ENCODE peak calls at places on chromosomes 13 and 19, in seven cellular contexts. Y is HCT116, A is SK-N-SH, T is HepG2, Q is GM12878, E is H1, P is K562. F is an unnamed sample.

GRCh38 chr19:44636439-44637389 is 7.0 kb upstream of the PVR start:
- DNase-seq in Q (no peak), P (no peak), E (no peak), A (no peak), T (peak), Y (no peak), F (no peak)

GRCh38 chr13:43742911-43743310 is 43.9 kb downstream of the ENOX1 start:
- DNase-seq in Y (no peak), T (no peak), A (no peak), Q (no peak), E (no peak), P (no peak), F (no peak)

GRCh38 chr19:41366089-41366488 is 2.1 kb upstream of the B9D2 start:
- DNase-seq in A (no peak), Q (no peak), T (no peak), P (peak), E (no peak), Y (no peak), F (no peak)

GRCh38 chr19:50204811-50205675 is 1.6 kb downstream of the MYH14 start:
- DNase-seq in A (peak), E (peak), P (no peak), Q (no peak), Y (peak), T (peak), F (peak)

GRCh38 chr19:19106061-19106551 is 32.2 kb downstream of the TMEM161A start:
- DNase-seq in P (no peak), E (peak), Y (no peak), T (no peak), Q (no peak), A (no peak), F (no peak)

GRCh38 chr19:4371209-4371897 is 28.0 kb downstream of the MPND start:
- DNase-seq in A (no peak), T (no peak), P (no peak), Y (no peak), E (no peak), Q (no peak), F (no peak)

GRCh38 chr13:98965325-98965724 is 12.5 kb downstream of the DOCK9 start:
- DNase-seq in P (no peak), Q (no peak), T (no peak), E (no peak), Y (no peak), A (no peak), F (no peak)

GRCh38 chr19:4256563-4256962 is 9.7 kb downstream of the YJU2 start:
- DNase-seq in E (no peak), T (no peak), P (peak), A (no peak), Q (no peak), Y (no peak), F (no peak)

GRCh38 chr13:46571189-46571901 is 18.4 kb downstream of the LRCH1 start:
- DNase-seq in T (peak), Y (no peak), A (no peak), Q (no peak), E (no peak), P (no peak), F (no peak)

GRCh38 chr13:46569471-46569870 is 16.5 kb downstream of the LRCH1 start:
- DNase-seq in Q (no peak), A (peak), Y (no peak), P (no peak), E (no peak), T (no peak), F (no peak)

GRCh38 chr13:46570273-46570672 is 17.3 kb downstream of the LRCH1 start:
- DNase-seq in P (no peak), Q (no peak), E (no peak), Y (no peak), A (no peak), T (no peak), F (no peak)

GRCh38 chr13:46572758-46573384 is 19.9 kb downstream of the LRCH1 start:
- DNase-seq in P (no peak), A (no peak), T (no peak), Q (no peak), E (no peak), Y (no peak), F (no peak)

GRCh38 chr13:46571941-46572340 is 19.0 kb downstream of the LRCH1 start:
- DNase-seq in P (no peak), E (no peak), Y (no peak), A (no peak), Q (no peak), T (no peak), F (no peak)
- TF ChIP-seq JUND in P (no peak), E (no peak), Y (no peak), A (no peak), Q (no peak), T (no peak), F (no peak)

DNA sequence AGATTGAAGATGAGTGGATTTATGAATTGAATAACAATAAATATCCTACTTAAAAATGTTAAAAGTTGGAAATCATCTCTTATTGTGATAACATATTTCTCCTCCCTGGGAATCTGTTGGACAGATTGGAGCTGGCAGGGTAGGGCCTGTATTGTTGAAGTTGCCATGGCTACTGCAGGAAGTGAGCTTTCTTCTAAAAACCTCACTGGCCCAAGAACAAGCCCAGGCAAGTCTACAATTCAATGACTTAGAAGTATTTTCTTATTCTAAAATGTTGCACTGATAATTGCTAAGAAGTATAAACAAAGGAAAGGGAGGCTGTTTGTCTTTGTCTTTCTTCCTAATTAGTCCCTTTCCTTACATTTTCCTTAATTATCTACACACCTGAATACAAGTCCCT is 112.1 kb downstream of the DLEU7 start:
- DNase-seq in T (no peak), E (no peak), Y (no peak), A (no peak), P (no peak), Q (peak), F (no peak)
- TF ChIP-seq JUND in T (no peak), E (no peak), Y (no peak), A (no peak), P (no peak), Q (no peak), F (no peak)

DNA sequence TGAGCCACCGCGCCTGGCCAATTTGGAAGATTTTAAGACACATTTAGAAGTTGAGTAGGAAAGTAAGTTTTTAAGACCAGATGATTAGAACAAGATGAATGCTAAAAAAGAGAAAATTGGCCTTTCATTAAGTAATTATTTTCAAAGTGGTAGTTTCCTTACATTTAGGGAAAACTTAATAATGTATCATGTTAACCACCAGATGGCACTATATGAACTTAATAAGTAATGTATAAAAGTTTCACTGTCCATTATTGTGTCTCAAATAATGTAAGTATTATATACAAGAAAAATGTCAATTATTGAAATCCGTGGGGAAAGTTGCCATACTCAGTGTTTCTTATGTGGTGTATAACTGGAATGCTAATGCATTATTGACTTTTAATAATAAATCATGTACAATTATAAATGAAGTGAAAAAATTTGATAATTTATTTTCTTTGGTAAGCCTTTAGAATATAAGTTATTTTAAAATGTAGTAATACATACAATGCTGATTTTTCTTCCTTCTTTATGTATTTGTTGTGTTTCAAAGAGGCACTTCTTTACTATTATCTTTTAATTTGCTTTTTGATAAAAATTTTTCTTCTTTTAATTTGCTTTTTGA is 29.2 kb downstream of the COG6 start:
- DNase-seq in E (no peak), A (peak), Q (no peak), Y (peak), T (peak), P (peak), F (peak)
- TF ChIP-seq JUND in E (no peak), A (no peak), Q (no peak), Y (no peak), T (no peak), P (no peak), F (no peak)

GRCh38 chr19:29003641-29004409 is 209.1 kb downstream of the UQCRFS1 start:
- DNase-seq in Q (no peak), E (no peak), A (no peak), P (no peak), T (no peak), Y (no peak), F (no peak)

GRCh38 chr19:29010276-29010675 is 202.7 kb downstream of the UQCRFS1 start:
- DNase-seq in A (no peak), Q (no peak), T (no peak), P (no peak), E (no peak), Y (no peak), F (no peak)

GRCh38 chr19:29002336-29002735 is 210.6 kb downstream of the UQCRFS1 start:
- DNase-seq in Q (no peak), A (no peak), T (no peak), P (no peak), Y (no peak), E (no peak), F (no peak)

GRCh38 chr19:29004796-29005195 is 208.2 kb downstream of the UQCRFS1 start:
- DNase-seq in T (no peak), Q (no peak), E (no peak), Y (no peak), A (no peak), P (no peak), F (no peak)

DNA sequence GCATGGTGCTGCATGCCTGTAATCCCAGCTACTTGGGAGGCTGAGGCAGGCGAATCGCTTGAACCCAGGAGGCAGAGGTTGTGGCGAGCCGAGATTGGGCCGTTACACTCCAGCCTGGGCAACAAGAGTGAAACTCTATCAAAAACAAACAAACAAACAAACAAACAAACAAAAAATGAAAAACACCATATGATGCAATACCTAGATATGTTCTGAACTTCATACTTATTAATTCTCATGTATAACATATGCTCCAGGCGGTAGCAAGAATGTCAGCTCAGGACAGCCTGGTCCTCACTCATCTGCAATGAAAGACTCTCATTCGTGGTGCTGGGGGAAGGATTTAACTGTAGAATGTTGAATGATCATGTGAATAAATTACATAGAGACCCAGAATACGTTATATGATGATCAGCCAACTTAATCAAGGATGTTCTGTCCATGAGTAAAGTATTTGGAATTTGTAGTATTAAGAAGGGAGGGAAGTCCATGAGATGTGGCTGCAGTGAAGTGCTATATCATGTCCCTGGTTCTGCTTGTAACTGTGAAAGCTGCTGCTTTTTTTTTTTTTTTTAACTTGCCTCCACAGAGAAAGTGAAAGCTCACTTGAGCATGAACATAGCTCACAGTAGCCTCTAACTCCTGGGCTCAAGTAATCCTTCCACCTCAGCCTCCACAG is 206.8 kb downstream of the UQCRFS1 start:
- DNase-seq in Q (no peak), T (no peak), Y (no peak), E (no peak), P (no peak), A (no peak), F (no peak)
- TF ChIP-seq JUND in Q (no peak), T (no peak), Y (no peak), E (no peak), P (no peak), A (no peak), F (no peak)

GRCh38 chr13:114131581-114132418 is 623 bp downstream of the RASA3 start:
- DNase-seq in E (no peak), P (peak), Y (no peak), Q (no peak), A (peak), T (no peak), F (no peak)
- TF ChIP-seq JUND in E (no peak), P (no peak), Y (no peak), Q (no peak), A (no peak), T (no peak), F (no peak)

DNA sequence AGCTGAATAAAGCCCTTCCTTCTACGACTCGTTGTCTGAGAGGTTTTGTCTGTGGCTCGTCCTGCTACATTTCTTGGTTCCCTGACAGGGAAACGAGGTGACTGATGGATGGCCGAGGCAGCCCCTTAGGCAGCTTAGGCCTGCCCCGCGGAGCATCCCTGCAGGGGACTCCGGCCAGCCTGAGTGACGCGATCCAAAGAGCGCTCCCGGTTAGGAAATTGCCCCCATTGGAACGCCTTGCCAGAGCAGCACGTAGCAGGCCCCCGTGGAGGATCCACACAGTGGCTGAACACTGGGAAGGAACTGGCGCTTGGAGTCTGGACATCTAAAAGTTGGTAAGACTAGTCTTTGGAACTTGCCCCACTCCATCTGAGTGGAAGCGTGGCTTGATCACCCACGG is 296.8 kb upstream of the SGCG start:
- DNase-seq in Y (no peak), T (no peak), Q (no peak), E (no peak), P (no peak), A (no peak), F (no peak)
- TF ChIP-seq JUND in Y (no peak), T (no peak), Q (no peak), E (no peak), P (no peak), A (no peak), F (no peak)

DNA sequence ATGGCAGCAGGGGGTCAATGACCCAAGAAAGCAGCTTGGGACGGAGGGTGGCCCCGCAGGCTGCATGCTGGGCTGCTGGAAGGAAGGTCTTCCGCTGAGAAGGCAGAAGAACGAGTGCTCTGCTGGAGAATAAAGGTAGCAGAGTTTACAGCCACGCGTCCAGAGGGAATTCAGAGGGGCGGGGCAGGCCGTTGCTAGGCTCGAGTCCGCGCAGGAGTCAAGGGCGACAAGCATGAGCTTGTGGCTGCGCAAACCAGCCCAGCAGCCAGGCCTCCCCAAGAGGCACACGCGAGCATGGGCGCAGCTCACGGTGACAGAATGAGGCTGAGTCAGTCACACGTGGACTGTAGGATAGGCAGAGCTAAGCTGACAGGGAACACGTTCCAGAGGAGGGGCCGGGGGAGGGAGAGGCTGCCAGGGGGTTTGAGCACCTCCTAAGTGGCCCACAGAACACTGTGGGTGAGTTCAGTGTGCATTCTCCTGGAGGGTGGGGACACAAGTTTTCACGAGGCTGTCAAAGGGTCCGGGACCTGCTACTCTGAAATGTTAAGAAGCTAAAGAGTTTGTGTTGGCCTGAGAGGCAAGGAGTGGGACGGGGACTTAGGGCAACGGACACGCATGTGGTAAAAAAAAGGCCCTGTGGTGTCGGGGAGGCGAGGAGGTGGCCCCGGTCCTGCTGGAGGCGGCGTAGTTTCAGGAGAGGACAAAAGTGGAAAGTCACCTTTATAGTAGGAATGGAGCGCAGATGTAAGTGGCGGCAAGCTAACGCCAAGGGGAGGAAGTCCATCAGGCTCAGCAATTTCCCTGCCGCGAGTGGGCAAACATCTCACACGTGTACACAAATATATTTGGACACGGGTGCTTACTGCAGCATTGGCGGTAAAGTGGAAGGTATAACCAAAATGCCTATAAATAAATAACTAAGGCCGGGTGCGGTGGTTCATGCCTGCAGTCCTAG is 17.7 kb downstream of the RFX2 start:
- DNase-seq in Q (no peak), A (no peak), T (peak), E (no peak), Y (peak), P (peak), F (peak)
- TF ChIP-seq JUND in Q (no peak), A (no peak), T (no peak), E (no peak), Y (peak), P (peak), F (no peak)

F was measured in T47D.